ENCODE peak calls at places on chromosome 5, in eight cellular contexts. One of them, this sample, is unnamed.

GRCh38 chr5:96968074-96968473 is 32.2 kb downstream of the LNPEP start:
- DNase-seq in AG04450: no peak
- DNase-seq in foreskin fibroblast: no peak
- DNase-seq in lower leg skin: no peak
- DNase-seq in lung: no peak
- DNase-seq in fibroblast of the aortic adventitia: peak; percentile 56
- DNase-seq in GM23338: no peak
- DNase-seq in esophagus muscularis mucosa: no peak
- DNase-seq in this sample: no peak

GRCh38 chr5:172724203-172724602 is 46.8 kb downstream of the DUSP1 start:
- DNase-seq in AG04450: no peak
- DNase-seq in foreskin fibroblast: no peak
- DNase-seq in lower leg skin: no peak
- DNase-seq in lung: no peak
- DNase-seq in fibroblast of the aortic adventitia: no peak
- DNase-seq in GM23338: no peak
- DNase-seq in esophagus muscularis mucosa: no peak
- DNase-seq in this sample: no peak

GRCh38 chr5:92676120-92676838 is 904.7 kb downstream of the NR2F1-AS1 start:
- DNase-seq in AG04450: no peak
- DNase-seq in foreskin fibroblast: no peak
- DNase-seq in lower leg skin: no peak
- DNase-seq in lung: no peak
- DNase-seq in fibroblast of the aortic adventitia: no peak
- DNase-seq in GM23338: peak; percentile 5
- DNase-seq in esophagus muscularis mucosa: no peak
- DNase-seq in this sample: no peak

GRCh38 chr5:62661126-62661525 is 82.5 kb downstream of the LRRC70 start:
- DNase-seq in AG04450: no peak
- DNase-seq in foreskin fibroblast: no peak
- DNase-seq in lower leg skin: no peak
- DNase-seq in lung: no peak
- DNase-seq in fibroblast of the aortic adventitia: no peak
- DNase-seq in GM23338: peak; percentile 24
- DNase-seq in esophagus muscularis mucosa: no peak
- DNase-seq in this sample: no peak

GRCh38 chr5:102974177-102974576 is 145.8 kb downstream of the GIN1 start:
- DNase-seq in AG04450: no peak
- DNase-seq in foreskin fibroblast: no peak
- DNase-seq in lower leg skin: no peak
- DNase-seq in lung: no peak
- DNase-seq in fibroblast of the aortic adventitia: no peak
- DNase-seq in GM23338: peak; percentile 57
- DNase-seq in esophagus muscularis mucosa: no peak
- DNase-seq in this sample: no peak

GRCh38 chr5:149609640-149610297 is 28.5 kb downstream of the ARHGEF37 start:
- DNase-seq in AG04450: no peak
- DNase-seq in foreskin fibroblast: no peak
- DNase-seq in lower leg skin: no peak
- DNase-seq in lung: no peak
- DNase-seq in fibroblast of the aortic adventitia: no peak
- DNase-seq in GM23338: no peak
- DNase-seq in esophagus muscularis mucosa: no peak
- DNase-seq in this sample: no peak

GRCh38 chr5:138725153-138725884 is 27.9 kb upstream of the CTNNA1 start:
- DNase-seq in AG04450: peak; percentile 4
- DNase-seq in foreskin fibroblast: peak; percentile 63
- DNase-seq in lower leg skin: peak; percentile 76
- DNase-seq in lung: peak; percentile 49
- DNase-seq in fibroblast of the aortic adventitia: peak; percentile 84
- DNase-seq in GM23338: peak; percentile 93
- DNase-seq in esophagus muscularis mucosa: no peak
- DNase-seq in this sample: no peak

GRCh38 chr5:53323943-53324642 is 156.3 kb upstream of the FST start:
- DNase-seq in AG04450: no peak
- DNase-seq in foreskin fibroblast: peak; percentile 84
- DNase-seq in lower leg skin: no peak
- DNase-seq in lung: no peak
- DNase-seq in fibroblast of the aortic adventitia: no peak
- DNase-seq in GM23338: no peak
- DNase-seq in esophagus muscularis mucosa: no peak
- DNase-seq in this sample: no peak

GRCh38 chr5:72515211-72515610 is 8.0 kb upstream of the ZNF366 start:
- DNase-seq in AG04450: no peak
- DNase-seq in foreskin fibroblast: no peak
- DNase-seq in lower leg skin: no peak
- DNase-seq in lung: no peak
- DNase-seq in fibroblast of the aortic adventitia: no peak
- DNase-seq in GM23338: no peak
- DNase-seq in esophagus muscularis mucosa: peak; percentile 19
- DNase-seq in this sample: no peak

GRCh38 chr5:72517961-72518690 is 10.9 kb upstream of the ZNF366 start:
- DNase-seq in AG04450: no peak
- DNase-seq in foreskin fibroblast: peak; percentile 56
- DNase-seq in lower leg skin: peak; percentile 62
- DNase-seq in lung: peak; percentile 47
- DNase-seq in fibroblast of the aortic adventitia: peak; percentile 58
- DNase-seq in GM23338: no peak
- DNase-seq in esophagus muscularis mucosa: peak; percentile 91
- DNase-seq in this sample: no peak

GRCh38 chr5:72512179-72512860 is 5.1 kb upstream of the ZNF366 start:
- DNase-seq in AG04450: no peak
- DNase-seq in foreskin fibroblast: no peak
- DNase-seq in lower leg skin: no peak
- DNase-seq in lung: no peak
- DNase-seq in fibroblast of the aortic adventitia: no peak
- DNase-seq in GM23338: no peak
- DNase-seq in esophagus muscularis mucosa: peak; percentile 79
- DNase-seq in this sample: no peak

GRCh38 chr5:72519191-72519590 is 12.0 kb upstream of the ZNF366 start:
- DNase-seq in AG04450: no peak
- DNase-seq in foreskin fibroblast: no peak
- DNase-seq in lower leg skin: no peak
- DNase-seq in lung: no peak
- DNase-seq in fibroblast of the aortic adventitia: no peak
- DNase-seq in GM23338: no peak
- DNase-seq in esophagus muscularis mucosa: no peak
- DNase-seq in this sample: no peak

GRCh38 chr5:72516916-72517315 is 9.7 kb upstream of the ZNF366 start:
- DNase-seq in AG04450: no peak
- DNase-seq in foreskin fibroblast: no peak
- DNase-seq in lower leg skin: no peak
- DNase-seq in lung: no peak
- DNase-seq in fibroblast of the aortic adventitia: no peak
- DNase-seq in GM23338: no peak
- DNase-seq in esophagus muscularis mucosa: peak; percentile 19
- DNase-seq in this sample: no peak
- H3K4me3 ChIP-seq in AG04450: no peak overlapping the region
- H3K4me3 ChIP-seq in foreskin fibroblast: no peak overlapping the region
- H3K4me3 ChIP-seq in lower leg skin: no peak overlapping the region
- H3K4me3 ChIP-seq in lung: no peak overlapping the region
- H3K4me3 ChIP-seq in fibroblast of the aortic adventitia: no peak overlapping the region
- H3K4me3 ChIP-seq in GM23338: no peak overlapping the region
- H3K4me3 ChIP-seq in esophagus muscularis mucosa: no peak overlapping the region
- H3K4me3 ChIP-seq in this sample: no peak overlapping the region

GRCh38 chr5:168290902-168291280 is 554 bp upstream of the WWC1 start:
- DNase-seq in AG04450: no peak
- DNase-seq in foreskin fibroblast: no peak
- DNase-seq in lower leg skin: no peak
- DNase-seq in lung: no peak
- DNase-seq in fibroblast of the aortic adventitia: no peak
- DNase-seq in GM23338: peak; percentile 52
- DNase-seq in esophagus muscularis mucosa: no peak
- DNase-seq in this sample: no peak

GRCh38 chr5:168292783-168293696 is 1.6 kb downstream of the WWC1 start:
- DNase-seq in AG04450: no peak
- DNase-seq in foreskin fibroblast: no peak
- DNase-seq in lower leg skin: no peak
- DNase-seq in lung: no peak
- DNase-seq in fibroblast of the aortic adventitia: no peak
- DNase-seq in GM23338: peak; percentile 54
- DNase-seq in esophagus muscularis mucosa: no peak
- DNase-seq in this sample: no peak

GRCh38 chr5:168291281-168291960 is at the start of gene WWC1:
- DNase-seq in AG04450: no peak
- DNase-seq in foreskin fibroblast: peak; percentile 36
- DNase-seq in lower leg skin: peak; percentile 43
- DNase-seq in lung: peak; percentile 86
- DNase-seq in fibroblast of the aortic adventitia: no peak
- DNase-seq in GM23338: peak; percentile 89
- DNase-seq in esophagus muscularis mucosa: no peak
- DNase-seq in this sample: no peak

GRCh38 chr5:168295574-168296201 is 4.2 kb downstream of the WWC1 start:
- DNase-seq in AG04450: peak; percentile 46
- DNase-seq in foreskin fibroblast: peak; percentile 60
- DNase-seq in lower leg skin: no peak
- DNase-seq in lung: peak; percentile 66
- DNase-seq in fibroblast of the aortic adventitia: peak; percentile 63
- DNase-seq in GM23338: peak; percentile 96
- DNase-seq in esophagus muscularis mucosa: no peak
- DNase-seq in this sample: no peak

GRCh38 chr5:168291961-168292782 is 727 bp downstream of the WWC1 start:
- DNase-seq in AG04450: no peak
- DNase-seq in foreskin fibroblast: peak; percentile 18
- DNase-seq in lower leg skin: no peak
- DNase-seq in lung: no peak
- DNase-seq in fibroblast of the aortic adventitia: no peak
- DNase-seq in GM23338: peak; percentile 81
- DNase-seq in esophagus muscularis mucosa: no peak
- DNase-seq in this sample: no peak
- TF ChIP-seq CTCF in AG04450: peak; percentile 24
- TF ChIP-seq CTCF in foreskin fibroblast: no peak
- TF ChIP-seq CTCF in lower leg skin: no peak
- TF ChIP-seq CTCF in lung: no peak
- TF ChIP-seq CTCF in fibroblast of the aortic adventitia: no peak
- TF ChIP-seq CTCF in GM23338: peak; percentile 38
- TF ChIP-seq CTCF in esophagus muscularis mucosa: no peak
- TF ChIP-seq CTCF in this sample: peak; percentile 32

GRCh38 chr5:35622974-35623373 is 5.3 kb downstream of the SPEF2 start:
- DNase-seq in AG04450: no peak
- DNase-seq in foreskin fibroblast: no peak
- DNase-seq in lower leg skin: no peak
- DNase-seq in lung: no peak
- DNase-seq in fibroblast of the aortic adventitia: no peak
- DNase-seq in GM23338: no peak
- DNase-seq in esophagus muscularis mucosa: no peak
- DNase-seq in this sample: no peak

GRCh38 chr5:35617435-35618296 is at the start of gene SPEF2:
- DNase-seq in AG04450: peak; percentile 74
- DNase-seq in foreskin fibroblast: peak; percentile 85
- DNase-seq in lower leg skin: peak; percentile 74
- DNase-seq in lung: peak; percentile 88
- DNase-seq in fibroblast of the aortic adventitia: peak; percentile 89
- DNase-seq in GM23338: peak; percentile 97
- DNase-seq in esophagus muscularis mucosa: peak; percentile 93
- DNase-seq in this sample: peak; percentile 80

GRCh38 chr5:35617060-35617434 is 616 bp upstream of the SPEF2 start:
- DNase-seq in AG04450: no peak
- DNase-seq in foreskin fibroblast: no peak
- DNase-seq in lower leg skin: no peak
- DNase-seq in lung: no peak
- DNase-seq in fibroblast of the aortic adventitia: no peak
- DNase-seq in GM23338: no peak
- DNase-seq in esophagus muscularis mucosa: no peak
- DNase-seq in this sample: no peak

GRCh38 chr5:35618297-35618636 is 604 bp downstream of the SPEF2 start:
- DNase-seq in AG04450: no peak
- DNase-seq in foreskin fibroblast: peak; percentile 2
- DNase-seq in lower leg skin: no peak
- DNase-seq in lung: no peak
- DNase-seq in fibroblast of the aortic adventitia: peak; percentile 4
- DNase-seq in GM23338: no peak
- DNase-seq in esophagus muscularis mucosa: no peak
- DNase-seq in this sample: no peak

GRCh38 chr5:35618791-35619190 is 1.1 kb downstream of the SPEF2 start:
- DNase-seq in AG04450: no peak
- DNase-seq in foreskin fibroblast: no peak
- DNase-seq in lower leg skin: no peak
- DNase-seq in lung: no peak
- DNase-seq in fibroblast of the aortic adventitia: peak; percentile 2
- DNase-seq in GM23338: no peak
- DNase-seq in esophagus muscularis mucosa: no peak
- DNase-seq in this sample: no peak
- H3K4me3 ChIP-seq in AG04450: no peak overlapping the region
- H3K4me3 ChIP-seq in foreskin fibroblast: no peak overlapping the region
- H3K4me3 ChIP-seq in lower leg skin: no peak overlapping the region
- H3K4me3 ChIP-seq in lung: no peak overlapping the region
- H3K4me3 ChIP-seq in fibroblast of the aortic adventitia: peak overlapping the region; percentile 90
- H3K4me3 ChIP-seq in GM23338: no peak overlapping the region
- H3K4me3 ChIP-seq in esophagus muscularis mucosa: peak overlapping the region; percentile 91
- H3K4me3 ChIP-seq in this sample: peak overlapping the region; percentile 88

GRCh38 chr5:126487596-126487995 is 64.4 kb downstream of the GRAMD2B start:
- DNase-seq in AG04450: no peak
- DNase-seq in foreskin fibroblast: no peak
- DNase-seq in lower leg skin: no peak
- DNase-seq in lung: no peak
- DNase-seq in fibroblast of the aortic adventitia: no peak
- DNase-seq in GM23338: no peak
- DNase-seq in esophagus muscularis mucosa: no peak
- DNase-seq in this sample: no peak

GRCh38 chr5:126492939-126493338 is 69.7 kb downstream of the GRAMD2B start:
- DNase-seq in AG04450: no peak
- DNase-seq in foreskin fibroblast: no peak
- DNase-seq in lower leg skin: no peak
- DNase-seq in lung: no peak
- DNase-seq in fibroblast of the aortic adventitia: no peak
- DNase-seq in GM23338: peak; percentile 47
- DNase-seq in esophagus muscularis mucosa: no peak
- DNase-seq in this sample: no peak

GRCh38 chr5:126486332-126486731 is 63.1 kb downstream of the GRAMD2B start:
- DNase-seq in AG04450: no peak
- DNase-seq in foreskin fibroblast: no peak
- DNase-seq in lower leg skin: no peak
- DNase-seq in lung: no peak
- DNase-seq in fibroblast of the aortic adventitia: no peak
- DNase-seq in GM23338: no peak
- DNase-seq in esophagus muscularis mucosa: no peak
- DNase-seq in this sample: no peak

GRCh38 chr5:126488362-126489065 is 65.3 kb downstream of the GRAMD2B start:
- DNase-seq in AG04450: no peak
- DNase-seq in foreskin fibroblast: no peak
- DNase-seq in lower leg skin: no peak
- DNase-seq in lung: no peak
- DNase-seq in fibroblast of the aortic adventitia: no peak
- DNase-seq in GM23338: no peak
- DNase-seq in esophagus muscularis mucosa: no peak
- DNase-seq in this sample: no peak

DNA sequence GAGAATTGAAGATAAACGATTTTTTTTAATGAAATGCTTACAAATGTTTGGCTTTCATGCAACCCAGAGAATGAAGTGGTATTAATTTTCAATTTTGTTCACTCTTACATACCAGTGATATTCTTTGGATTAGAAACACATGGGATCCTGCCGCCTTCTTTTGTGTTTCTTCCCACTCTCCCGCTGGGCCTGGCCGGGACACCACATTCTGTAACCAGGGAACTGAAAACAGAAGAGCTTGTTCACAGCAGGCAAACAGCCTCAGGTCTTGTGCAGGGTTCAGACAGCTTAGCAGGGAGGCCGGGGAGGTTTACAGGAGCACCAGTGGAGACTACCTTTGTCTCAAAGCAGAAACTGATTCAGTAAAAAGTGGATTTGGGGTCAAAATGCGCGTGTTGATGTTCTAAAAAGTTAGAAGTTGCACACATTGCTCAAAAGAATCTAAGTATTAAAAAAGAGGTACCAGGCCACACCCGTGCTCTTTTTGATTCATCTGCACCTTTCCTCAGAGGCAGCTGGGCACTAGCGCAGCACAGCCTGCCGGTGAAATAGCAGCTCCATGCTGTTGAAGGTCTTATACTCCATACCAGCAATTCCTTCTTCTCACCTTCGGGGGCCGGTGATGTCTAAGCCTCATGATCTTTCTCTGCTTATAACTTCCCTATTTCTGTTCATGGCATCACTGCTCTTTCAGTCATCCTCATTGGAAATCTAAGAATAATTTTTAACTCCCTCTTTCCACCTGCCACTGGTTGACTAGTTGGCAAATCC is 67.1 kb downstream of the GRAMD2B start:
- DNase-seq in AG04450: no peak
- DNase-seq in foreskin fibroblast: peak; percentile 50
- DNase-seq in lower leg skin: peak; percentile 57
- DNase-seq in lung: no peak
- DNase-seq in fibroblast of the aortic adventitia: peak; percentile 66
- DNase-seq in GM23338: peak; percentile 56
- DNase-seq in esophagus muscularis mucosa: peak; percentile 88
- DNase-seq in this sample: no peak
- TF ChIP-seq CTCF in AG04450: no peak
- TF ChIP-seq CTCF in foreskin fibroblast: peak; percentile 13
- TF ChIP-seq CTCF in lower leg skin: no peak
- TF ChIP-seq CTCF in lung: no peak
- TF ChIP-seq CTCF in fibroblast of the aortic adventitia: peak; percentile 24
- TF ChIP-seq CTCF in GM23338: peak; percentile 22
- TF ChIP-seq CTCF in esophagus muscularis mucosa: peak; percentile 8
- TF ChIP-seq CTCF in this sample: peak; percentile 30

This sample was measured in epithelial cell of proximal tubule.